ENCODE peak calls at places on chromosomes 12 and 14, in five cellular contexts. I is Calu3; R is lung; X is stimulated activated naive CD8-positive, alpha-beta T cell treated with anti-CD3 and anti-CD28 coated beads, Interleukin-15, Interleukin-2, amounts not matched to agents 100 U/mL and 50 U/mL, for 24 hours; S is OCI-LY7. N is an unnamed sample.

GRCh38 chr14:72892103-72892878 is 1.6 kb downstream of the DPF3 start:
- DNase-seq in S (no peak), I (peak), X (peak), R (no peak), N (peak)

GRCh38 chr14:89900822-89901221 is 53.7 kb downstream of the EFCAB11 start:
- DNase-seq in X (no peak), S (no peak), R (no peak), I (no peak), N (no peak)

GRCh38 chr14:36365766-36366165 is 45.3 kb upstream of the MBIP start:
- DNase-seq in S (no peak), X (no peak), I (no peak), R (no peak), N (no peak)

GRCh38 chr14:104291123-104292000 is 153.0 kb downstream of the KIF26A start:
- DNase-seq in X (no peak), R (no peak), S (no peak), I (no peak), N (no peak)

GRCh38 chr14:43706901-43707300 is 800.2 kb downstream of the FSCB start:
- DNase-seq in S (no peak), R (no peak), X (no peak), I (no peak), N (peak)

GRCh38 chr12:39405580-39405979 is 37.3 kb downstream of the KIF21A start:
- DNase-seq in R (no peak), I (no peak), S (no peak), X (no peak), N (no peak)

GRCh38 chr12:24470050-24470449 is 478.9 kb downstream of the BCAT1 start:
- DNase-seq in X (no peak), S (no peak), R (no peak), I (no peak), N (peak)

GRCh38 chr12:53994691-53995310 is 5.2 kb upstream of the HOXC9 start:
- DNase-seq in I (no peak), S (no peak), X (no peak), R (no peak), N (no peak)

GRCh38 chr14:42884100-42884499 is 1277.4 kb downstream of the LRFN5 start:
- DNase-seq in R (no peak), I (no peak), S (no peak), X (no peak), N (peak)

GRCh38 chr12:121145221-121145620 is 12.5 kb downstream of the P2RX7 start:
- DNase-seq in R (no peak), S (no peak), X (peak), I (no peak), N (peak)

GRCh38 chr14:23141706-23142467 is 22.8 kb upstream of the CEBPE start:
- DNase-seq in S (no peak), X (no peak), R (peak), I (no peak), N (peak)

GRCh38 chr12:32877670-32878459 is 18.7 kb downstream of the PKP2 start:
- DNase-seq in R (no peak), I (no peak), X (no peak), S (no peak), N (peak)

GRCh38 chr12:11688379-11688778 is 38.9 kb downstream of the ETV6 start:
- DNase-seq in X (no peak), I (no peak), S (no peak), R (no peak), N (no peak)

GRCh38 chr12:79424109-79424721 is 266.5 kb downstream of the PAWR start:
- DNase-seq in I (peak), S (no peak), X (no peak), R (no peak), N (peak)

GRCh38 chr14:72594099-72594901 is 299.6 kb downstream of the DPF3 start:
- DNase-seq in R (no peak), S (no peak), X (peak), I (no peak), N (no peak)

GRCh38 chr14:57326253-57326652 is 57.5 kb downstream of the AP5M1 start:
- DNase-seq in S (peak), X (no peak), I (no peak), R (no peak), N (no peak)

GRCh38 chr12:49296034-49296835 is 1.3 kb downstream of the PRPH start:
- DNase-seq in R (peak), X (peak), S (peak), I (peak), N (no peak)

GRCh38 chr12:132610896-132611602 is 667 bp upstream of the LRCOL1 start:
- DNase-seq in I (no peak), X (no peak), R (no peak), S (no peak), N (no peak)